ENCODE peak calls at places on chromosome 4, in four cellular contexts. Z is KBM-7, R is HuH-7.5, F is NCI-H748 treated with DMSO at 0.1 percent for 48 hours. U is an unnamed sample.

GRCh38 chr4:184329235-184330007 is 111.7 kb upstream of the ENPP6 start:
- DNase-seq in R (no peak), F (no peak), Z (no peak), U (no peak)

GRCh38 chr4:10163296-10163695 is 46.7 kb upstream of the WDR1 start:
- DNase-seq in R (no peak), F (no peak), Z (no peak), U (no peak)

GRCh38 chr4:56139241-56139827 is 190.6 kb downstream of the CEP135 start:
- DNase-seq in F (no peak), Z (no peak), R (no peak), U (no peak)

GRCh38 chr4:125266901-125267601 is 47.7 kb upstream of the FAT4 start:
- DNase-seq in R (no peak), Z (no peak), F (no peak), U (no peak)

GRCh38 chr4:8601556-8601955 is 9.0 kb downstream of the CPZ start:
- DNase-seq in F (no peak), Z (no peak), R (no peak), U (no peak)

GRCh38 chr4:100796333-100796732 is 278.5 kb upstream of the EMCN start:
- DNase-seq in F (no peak), R (no peak), Z (no peak), U (no peak)

GRCh38 chr4:78138252-78138651 is 81.1 kb downstream of the FRAS1 start:
- DNase-seq in F (no peak), R (no peak), Z (no peak), U (no peak)

GRCh38 chr4:16056681-16057400 is 27.0 kb downstream of the PROM1 start:
- DNase-seq in F (no peak), Z (no peak), R (no peak), U (no peak)

GRCh38 chr4:118389731-118390520 is 37.1 kb upstream of the PRSS12 start:
- DNase-seq in F (no peak), R (no peak), Z (no peak), U (no peak)

U was measured in NAMALWA.